ENCODE peak calls at places on chromosomes 16 and 17, in nine cellular contexts. Y is AG08395; R is T-cell; V is substantia nigra; U is HTR-8/SVneo; L is omental fat pad; T is fibroblast of the conjunctiva; G is activated effector memory CD4-positive, alpha-beta T cell treated with Interleukin-2 at 50 U/mL for 16 hours; B is A549. H is an unnamed sample.

GRCh38 chr17:40563371-40564052 is 1.8 kb downstream of the CCR7 start:
- DNase-seq in G (no peak), L (no peak), U (no peak), V (no peak), B (no peak), T (no peak), Y (no peak), R (peak), H (peak)

GRCh38 chr16:11160676-11161115 is 95.3 kb downstream of the SOCS1 start:
- DNase-seq in G (no peak), L (no peak), T (no peak), Y (no peak), V (no peak), U (no peak), B (no peak), R (no peak), H (no peak)

GRCh38 chr17:79042421-79043190 is 18.6 kb downstream of the C1QTNF1 start:
- DNase-seq in U (peak), L (peak), Y (no peak), B (peak), G (peak), R (peak), T (peak), V (no peak), H (peak)

GRCh38 chr16:13453325-13453724 is 466.6 kb upstream of the ERCC4 start:
- DNase-seq in V (no peak), G (no peak), B (no peak), R (no peak), L (no peak), T (no peak), U (no peak), Y (no peak), H (no peak)

GRCh38 chr16:82773018-82773417 is 146.2 kb downstream of the CDH13 start:
- DNase-seq in R (no peak), T (no peak), L (no peak), U (no peak), B (no peak), Y (no peak), V (no peak), G (no peak), H (no peak)

GRCh38 chr17:51166987-51167931 is 1.0 kb downstream of the NME2 start:
- DNase-seq in T (no peak), R (peak), V (no peak), L (no peak), B (peak), G (peak), Y (peak), U (peak), H (peak)

GRCh38 chr16:715448-716249 is 731 bp downstream of the METRN start:
- DNase-seq in T (no peak), B (peak), G (no peak), V (no peak), U (no peak), Y (no peak), R (no peak), L (no peak), H (no peak)

GRCh38 chr16:49459953-49460735 is 86.5 kb downstream of the C16orf78 start:
- DNase-seq in T (no peak), R (no peak), L (no peak), B (no peak), U (no peak), V (no peak), G (no peak), Y (no peak), H (peak)

GRCh38 chr17:82734987-82735866 is at the start of gene FN3K:
- DNase-seq in L (no peak), V (peak), U (peak), B (peak), G (peak), R (no peak), T (no peak), Y (peak), H (peak)

GRCh38 chr16:2819179-2819938 is 2.3 kb downstream of the PRSS21 start:
- DNase-seq in L (no peak), T (no peak), V (no peak), U (no peak), B (no peak), Y (no peak), R (no peak), G (no peak), H (no peak)

GRCh38 chr17:33260638-33261037 is 32.5 kb downstream of the ASIC2 start:
- DNase-seq in B (no peak), T (no peak), V (no peak), U (no peak), G (no peak), R (no peak), L (no peak), Y (no peak), H (no peak)

H was measured in stomach.